ENCODE peak calls at places on chromosomes 12 and 14, in nine cellular contexts. One of them, this sample, is unnamed.
A peak's percentile ranks its signal among the peaks of the same experiment; 100 is the strongest.

GRCh38 chr14:104561124-104561531 is 18.4 kb upstream of the C14orf180 start:
- DNase-seq in AG04449: no peak
- DNase-seq in WERI-Rb-1: peak; percentile 42
- DNase-seq in astrocyte of the spinal cord: no peak
- DNase-seq in IMR-90: no peak
- DNase-seq in GM23338: no peak
- DNase-seq in heart right ventricle: peak; percentile 8
- DNase-seq in colonic mucosa: no peak
- DNase-seq in astrocyte of the cerebellum: no peak
- DNase-seq in this sample: no peak

GRCh38 chr12:851913-852312 is 97.6 kb downstream of the RAD52 start:
- DNase-seq in IMR-90: peak; percentile 86
- DNase-seq in heart right ventricle: no peak
- DNase-seq in WERI-Rb-1: no peak
- DNase-seq in astrocyte of the spinal cord: peak; percentile 85
- DNase-seq in colonic mucosa: no peak
- DNase-seq in GM23338: no peak
- DNase-seq in astrocyte of the cerebellum: peak; percentile 55
- DNase-seq in AG04449: no peak
- DNase-seq in this sample: no peak

GRCh38 chr12:66804555-66804954 is 125.7 kb upstream of the GRIP1 start:
- DNase-seq in colonic mucosa: no peak
- DNase-seq in astrocyte of the spinal cord: no peak
- DNase-seq in AG04449: no peak
- DNase-seq in heart right ventricle: no peak
- DNase-seq in GM23338: peak; percentile 15
- DNase-seq in IMR-90: no peak
- DNase-seq in astrocyte of the cerebellum: no peak
- DNase-seq in WERI-Rb-1: no peak
- DNase-seq in this sample: no peak

GRCh38 chr14:36097356-36097755 is 79.2 kb downstream of the PTCSC3 start:
- DNase-seq in colonic mucosa: no peak
- DNase-seq in WERI-Rb-1: no peak
- DNase-seq in astrocyte of the cerebellum: no peak
- DNase-seq in heart right ventricle: no peak
- DNase-seq in GM23338: no peak
- DNase-seq in IMR-90: no peak
- DNase-seq in astrocyte of the spinal cord: no peak
- DNase-seq in AG04449: no peak
- DNase-seq in this sample: no peak

GRCh38 chr14:57375156-57375555 is 15.2 kb upstream of the NAA30 start:
- DNase-seq in heart right ventricle: no peak
- DNase-seq in astrocyte of the cerebellum: no peak
- DNase-seq in astrocyte of the spinal cord: no peak
- DNase-seq in colonic mucosa: no peak
- DNase-seq in AG04449: no peak
- DNase-seq in WERI-Rb-1: no peak
- DNase-seq in GM23338: peak; percentile 53
- DNase-seq in IMR-90: no peak
- DNase-seq in this sample: no peak

GRCh38 chr12:1217191-1217949 is 226.3 kb downstream of the ERC1 start:
- DNase-seq in WERI-Rb-1: peak; percentile 23
- DNase-seq in GM23338: no peak
- DNase-seq in astrocyte of the spinal cord: peak; percentile 78
- DNase-seq in colonic mucosa: peak; percentile 46
- DNase-seq in IMR-90: peak; percentile 79
- DNase-seq in AG04449: peak; percentile 17
- DNase-seq in astrocyte of the cerebellum: peak; percentile 33
- DNase-seq in heart right ventricle: no peak
- DNase-seq in this sample: no peak

GRCh38 chr12:62834971-62835547 is 99.9 kb downstream of the PPM1H start:
- DNase-seq in IMR-90: peak; percentile 31
- DNase-seq in heart right ventricle: no peak
- DNase-seq in astrocyte of the cerebellum: peak; percentile 60
- DNase-seq in AG04449: no peak
- DNase-seq in astrocyte of the spinal cord: peak; percentile 64
- DNase-seq in GM23338: no peak
- DNase-seq in colonic mucosa: no peak
- DNase-seq in WERI-Rb-1: no peak
- DNase-seq in this sample: no peak

GRCh38 chr14:93183596-93184317 is 940 bp downstream of the MOAP1 start:
- DNase-seq in IMR-90: no peak
- DNase-seq in WERI-Rb-1: no peak
- DNase-seq in AG04449: no peak
- DNase-seq in colonic mucosa: no peak
- DNase-seq in astrocyte of the spinal cord: no peak
- DNase-seq in astrocyte of the cerebellum: no peak
- DNase-seq in heart right ventricle: no peak
- DNase-seq in GM23338: no peak
- DNase-seq in this sample: no peak

DNA sequence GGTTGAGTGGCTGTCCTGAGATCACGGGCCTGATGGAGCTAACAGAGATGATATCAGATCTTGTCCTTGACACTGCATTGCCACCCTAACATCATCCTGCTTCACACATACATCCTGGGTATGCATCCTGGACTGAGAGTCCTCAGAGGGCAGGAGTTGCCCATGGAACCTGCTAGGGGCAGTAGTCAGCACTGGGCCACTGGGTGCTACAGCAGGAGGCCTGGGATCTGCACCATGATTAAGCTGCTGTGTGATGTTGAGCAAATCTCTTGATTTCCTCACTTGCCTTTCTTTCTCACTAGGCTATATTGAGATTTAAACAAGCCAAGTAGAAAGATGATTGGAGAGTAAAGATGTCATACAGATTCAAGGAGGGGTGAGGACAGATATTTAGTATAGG is 22.1 kb upstream of the EIF4B start:
- DNase-seq in heart right ventricle: no peak
- DNase-seq in WERI-Rb-1: peak; percentile 25
- DNase-seq in colonic mucosa: no peak
- DNase-seq in IMR-90: no peak
- DNase-seq in GM23338: no peak
- DNase-seq in astrocyte of the spinal cord: no peak
- DNase-seq in AG04449: no peak
- DNase-seq in astrocyte of the cerebellum: no peak
- DNase-seq in this sample: no peak
- TF ChIP-seq CTCF in heart right ventricle: no peak
- TF ChIP-seq CTCF in WERI-Rb-1: peak; percentile 45
- TF ChIP-seq CTCF in colonic mucosa: no peak
- TF ChIP-seq CTCF in IMR-90: no peak
- TF ChIP-seq CTCF in GM23338: no peak
- TF ChIP-seq CTCF in astrocyte of the spinal cord: peak; percentile 14
- TF ChIP-seq CTCF in AG04449: peak; percentile 25
- TF ChIP-seq CTCF in astrocyte of the cerebellum: no peak
- TF ChIP-seq CTCF in this sample: no peak

GRCh38 chr12:116089080-116089479 is 188.4 kb downstream of the MED13L start:
- DNase-seq in IMR-90: peak; percentile 35
- DNase-seq in astrocyte of the spinal cord: no peak
- DNase-seq in astrocyte of the cerebellum: no peak
- DNase-seq in WERI-Rb-1: no peak
- DNase-seq in colonic mucosa: no peak
- DNase-seq in GM23338: no peak
- DNase-seq in heart right ventricle: no peak
- DNase-seq in AG04449: no peak
- DNase-seq in this sample: no peak

GRCh38 chr12:116090516-116090915 is 187.0 kb downstream of the MED13L start:
- DNase-seq in IMR-90: no peak
- DNase-seq in heart right ventricle: no peak
- DNase-seq in WERI-Rb-1: no peak
- DNase-seq in AG04449: no peak
- DNase-seq in astrocyte of the spinal cord: no peak
- DNase-seq in colonic mucosa: no peak
- DNase-seq in astrocyte of the cerebellum: no peak
- DNase-seq in GM23338: no peak
- DNase-seq in this sample: no peak

GRCh38 chr12:116087962-116088361 is 189.5 kb downstream of the MED13L start:
- DNase-seq in AG04449: no peak
- DNase-seq in IMR-90: no peak
- DNase-seq in colonic mucosa: no peak
- DNase-seq in astrocyte of the cerebellum: no peak
- DNase-seq in heart right ventricle: no peak
- DNase-seq in GM23338: no peak
- DNase-seq in WERI-Rb-1: no peak
- DNase-seq in astrocyte of the spinal cord: no peak
- DNase-seq in this sample: no peak

GRCh38 chr12:116091579-116091978 is 185.9 kb downstream of the MED13L start:
- DNase-seq in GM23338: no peak
- DNase-seq in IMR-90: no peak
- DNase-seq in WERI-Rb-1: no peak
- DNase-seq in heart right ventricle: no peak
- DNase-seq in colonic mucosa: no peak
- DNase-seq in astrocyte of the cerebellum: no peak
- DNase-seq in AG04449: no peak
- DNase-seq in astrocyte of the spinal cord: no peak
- DNase-seq in this sample: no peak

GRCh38 chr12:116087399-116087798 is 190.1 kb downstream of the MED13L start:
- DNase-seq in heart right ventricle: no peak
- DNase-seq in AG04449: no peak
- DNase-seq in GM23338: no peak
- DNase-seq in colonic mucosa: no peak
- DNase-seq in astrocyte of the cerebellum: no peak
- DNase-seq in WERI-Rb-1: no peak
- DNase-seq in astrocyte of the spinal cord: no peak
- DNase-seq in IMR-90: no peak
- DNase-seq in this sample: no peak
- H3K4me3 ChIP-seq in heart right ventricle: no peak overlapping the region
- H3K4me3 ChIP-seq in AG04449: no peak overlapping the region
- H3K4me3 ChIP-seq in GM23338: no peak overlapping the region
- H3K4me3 ChIP-seq in colonic mucosa: no peak overlapping the region
- H3K4me3 ChIP-seq in astrocyte of the cerebellum: no peak overlapping the region
- H3K4me3 ChIP-seq in WERI-Rb-1: no peak overlapping the region
- H3K4me3 ChIP-seq in astrocyte of the spinal cord: no peak overlapping the region
- H3K4me3 ChIP-seq in IMR-90: no peak overlapping the region
- H3K4me3 ChIP-seq in this sample: no peak overlapping the region

GRCh38 chr12:3669594-3669993 is 83.3 kb downstream of the CRACR2A start:
- DNase-seq in heart right ventricle: no peak
- DNase-seq in astrocyte of the cerebellum: no peak
- DNase-seq in WERI-Rb-1: no peak
- DNase-seq in AG04449: no peak
- DNase-seq in GM23338: no peak
- DNase-seq in IMR-90: no peak
- DNase-seq in colonic mucosa: no peak
- DNase-seq in astrocyte of the spinal cord: no peak
- DNase-seq in this sample: no peak

GRCh38 chr12:3670083-3670620 is 82.8 kb downstream of the CRACR2A start:
- DNase-seq in WERI-Rb-1: no peak
- DNase-seq in GM23338: no peak
- DNase-seq in colonic mucosa: no peak
- DNase-seq in IMR-90: peak; percentile 51
- DNase-seq in astrocyte of the cerebellum: no peak
- DNase-seq in AG04449: no peak
- DNase-seq in astrocyte of the spinal cord: peak; percentile 50
- DNase-seq in heart right ventricle: no peak
- DNase-seq in this sample: no peak

GRCh38 chr12:3671330-3672112 is 81.4 kb downstream of the CRACR2A start:
- DNase-seq in IMR-90: no peak
- DNase-seq in astrocyte of the spinal cord: no peak
- DNase-seq in heart right ventricle: no peak
- DNase-seq in GM23338: no peak
- DNase-seq in colonic mucosa: no peak
- DNase-seq in astrocyte of the cerebellum: no peak
- DNase-seq in WERI-Rb-1: no peak
- DNase-seq in AG04449: no peak
- DNase-seq in this sample: no peak

GRCh38 chr12:3668479-3669165 is 84.3 kb downstream of the CRACR2A start:
- DNase-seq in IMR-90: no peak
- DNase-seq in astrocyte of the spinal cord: no peak
- DNase-seq in AG04449: no peak
- DNase-seq in colonic mucosa: no peak
- DNase-seq in WERI-Rb-1: no peak
- DNase-seq in heart right ventricle: no peak
- DNase-seq in astrocyte of the cerebellum: no peak
- DNase-seq in GM23338: no peak
- DNase-seq in this sample: no peak

GRCh38 chr12:3667485-3667884 is 85.4 kb downstream of the CRACR2A start:
- DNase-seq in GM23338: peak; percentile 48
- DNase-seq in astrocyte of the cerebellum: no peak
- DNase-seq in colonic mucosa: no peak
- DNase-seq in AG04449: no peak
- DNase-seq in heart right ventricle: no peak
- DNase-seq in astrocyte of the spinal cord: no peak
- DNase-seq in WERI-Rb-1: peak; percentile 21
- DNase-seq in IMR-90: no peak
- DNase-seq in this sample: no peak
- TF ChIP-seq CTCF in GM23338: peak; percentile 28
- TF ChIP-seq CTCF in astrocyte of the cerebellum: no peak
- TF ChIP-seq CTCF in colonic mucosa: no peak
- TF ChIP-seq CTCF in AG04449: peak; percentile 1
- TF ChIP-seq CTCF in heart right ventricle: no peak
- TF ChIP-seq CTCF in astrocyte of the spinal cord: peak; percentile 1
- TF ChIP-seq CTCF in WERI-Rb-1: peak; percentile 47
- TF ChIP-seq CTCF in IMR-90: no peak
- TF ChIP-seq CTCF in this sample: no peak

GRCh38 chr12:15633201-15633600 is 156.0 kb downstream of the EPS8 start:
- DNase-seq in heart right ventricle: no peak
- DNase-seq in colonic mucosa: no peak
- DNase-seq in AG04449: no peak
- DNase-seq in GM23338: no peak
- DNase-seq in WERI-Rb-1: no peak
- DNase-seq in IMR-90: no peak
- DNase-seq in astrocyte of the spinal cord: no peak
- DNase-seq in astrocyte of the cerebellum: no peak
- DNase-seq in this sample: no peak

GRCh38 chr12:15632708-15633107 is 156.5 kb downstream of the EPS8 start:
- DNase-seq in GM23338: no peak
- DNase-seq in WERI-Rb-1: no peak
- DNase-seq in heart right ventricle: no peak
- DNase-seq in colonic mucosa: no peak
- DNase-seq in AG04449: no peak
- DNase-seq in astrocyte of the spinal cord: no peak
- DNase-seq in IMR-90: no peak
- DNase-seq in astrocyte of the cerebellum: no peak
- DNase-seq in this sample: no peak

GRCh38 chr12:15634010-15634676 is 155.0 kb downstream of the EPS8 start:
- DNase-seq in GM23338: no peak
- DNase-seq in heart right ventricle: no peak
- DNase-seq in AG04449: no peak
- DNase-seq in astrocyte of the cerebellum: no peak
- DNase-seq in astrocyte of the spinal cord: peak; percentile 54
- DNase-seq in IMR-90: peak; percentile 70
- DNase-seq in WERI-Rb-1: no peak
- DNase-seq in colonic mucosa: no peak
- DNase-seq in this sample: no peak

GRCh38 chr12:15638231-15638630 is 151.0 kb downstream of the EPS8 start:
- DNase-seq in IMR-90: no peak
- DNase-seq in astrocyte of the cerebellum: no peak
- DNase-seq in AG04449: no peak
- DNase-seq in colonic mucosa: no peak
- DNase-seq in heart right ventricle: no peak
- DNase-seq in WERI-Rb-1: no peak
- DNase-seq in astrocyte of the spinal cord: no peak
- DNase-seq in GM23338: no peak
- DNase-seq in this sample: no peak

DNA sequence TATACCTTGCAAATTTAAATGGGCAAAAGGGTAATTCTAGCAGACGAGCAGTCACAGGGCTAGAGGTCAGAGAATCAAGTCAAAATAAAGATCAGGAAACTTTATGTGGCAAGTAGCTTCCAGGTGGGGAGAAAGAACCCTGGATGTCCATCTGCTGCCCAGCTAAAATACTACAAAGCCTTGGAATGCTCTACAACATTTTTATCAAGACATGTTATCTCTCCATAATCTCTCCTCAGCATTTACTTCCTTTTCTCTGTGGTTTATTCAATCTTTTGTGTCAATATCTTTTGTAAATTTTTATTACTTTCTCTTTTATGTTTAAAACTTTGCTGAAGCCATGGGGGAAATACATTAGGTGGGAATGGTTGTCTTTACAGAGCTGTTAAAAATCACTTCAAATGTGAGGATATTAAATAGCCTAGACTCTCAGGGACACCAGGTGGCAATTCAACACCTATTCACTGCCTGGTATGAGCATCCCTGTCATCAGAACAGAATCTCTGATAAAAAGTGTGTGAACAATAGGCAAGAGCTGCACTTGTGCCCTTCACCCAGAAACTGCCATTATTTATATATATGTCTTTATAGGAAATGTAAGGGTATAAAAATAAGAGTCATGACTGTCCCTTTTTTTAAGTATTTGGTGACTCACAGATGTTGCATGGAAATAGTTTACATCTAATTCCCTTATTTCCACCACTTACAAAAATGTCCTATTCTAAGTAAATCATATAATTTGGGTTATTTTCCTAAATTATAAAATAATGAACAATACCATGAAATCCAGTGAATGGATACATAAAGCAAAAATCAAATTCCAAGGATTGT is 152.9 kb downstream of the EPS8 start:
- DNase-seq in GM23338: no peak
- DNase-seq in astrocyte of the spinal cord: no peak
- DNase-seq in astrocyte of the cerebellum: no peak
- DNase-seq in colonic mucosa: no peak
- DNase-seq in WERI-Rb-1: no peak
- DNase-seq in IMR-90: no peak
- DNase-seq in AG04449: no peak
- DNase-seq in heart right ventricle: no peak
- DNase-seq in this sample: no peak
- H3K4me3 ChIP-seq in GM23338: no peak overlapping the region
- H3K4me3 ChIP-seq in astrocyte of the spinal cord: no peak overlapping the region
- H3K4me3 ChIP-seq in astrocyte of the cerebellum: no peak overlapping the region
- H3K4me3 ChIP-seq in colonic mucosa: no peak overlapping the region
- H3K4me3 ChIP-seq in WERI-Rb-1: no peak overlapping the region
- H3K4me3 ChIP-seq in IMR-90: no peak overlapping the region
- H3K4me3 ChIP-seq in AG04449: no peak overlapping the region
- H3K4me3 ChIP-seq in heart right ventricle: no peak overlapping the region
- H3K4me3 ChIP-seq in this sample: no peak overlapping the region